ENCODE peak calls at places on chromosomes 7 and 10, in ten cellular contexts. S, H, Z, K, T, M, D, A, J and P are unnamed samples.

GRCh38 chr7:31540786-31541185 is 26.9 kb downstream of the ITPRID1 start:
- DNase-seq in S (no peak), H (no peak), Z (no peak), K (no peak), T (no peak), M (no peak), D (no peak), A (no peak), J (no peak), P (no peak)

GRCh38 chr7:148148456-148148855 is 442.1 kb upstream of the C7orf33 start:
- DNase-seq in S (no peak), H (no peak), Z (no peak), K (no peak), T (no peak), M (no peak), D (no peak), A (no peak), J (no peak), P (no peak)

GRCh38 chr10:10270071-10270470 is 747.6 kb upstream of the CELF2 start:
- DNase-seq in S (no peak), H (no peak), Z (no peak), K (no peak), T (no peak), M (no peak), D (peak; percentile 1), A (no peak), J (no peak), P (no peak)

GRCh38 chr10:100104300-100104699 is 22.6 kb upstream of the CPN1 start:
- DNase-seq in S (no peak), H (no peak), Z (no peak), K (no peak), T (no peak), M (no peak), D (no peak), A (no peak), J (no peak), P (no peak)

GRCh38 chr7:92685146-92686042 is 95.2 kb upstream of the FAM133B start:
- DNase-seq in S (peak; percentile 90), H (no peak), Z (no peak), K (no peak), T (no peak), M (no peak), D (no peak), A (no peak), J (no peak), P (no peak)

GRCh38 chr7:80134536-80135305 is at the start of gene GNAI1:
- DNase-seq in S (peak; percentile 31), H (peak; percentile 19), Z (peak; percentile 65), K (peak; percentile 86), T (peak; percentile 78), M (no peak), D (peak; percentile 81), A (peak; percentile 83), J (peak; percentile 91), P (peak; percentile 63)

GRCh38 chr10:6296456-6297214 is 93.9 kb downstream of the PFKFB3 start:
- DNase-seq in S (no peak), H (no peak), Z (no peak), K (no peak), T (peak; percentile 66), M (no peak), D (no peak), A (no peak), J (no peak), P (no peak)

GRCh38 chr10:84921701-84922100 is 593.3 kb downstream of the CCSER2 start:
- DNase-seq in S (no peak), H (no peak), Z (no peak), K (no peak), T (no peak), M (no peak), D (no peak), A (no peak), J (no peak), P (no peak)

GRCh38 chr10:110268931-110269640 is 35.6 kb downstream of the SMNDC1 start:
- DNase-seq in S (no peak), H (no peak), Z (no peak), K (no peak), T (no peak), M (no peak), D (no peak), A (no peak), J (no peak), P (no peak)

GRCh38 chr7:13551503-13551902 is 438.0 kb downstream of the ETV1 start:
- DNase-seq in S (no peak), H (no peak), Z (no peak), K (no peak), T (no peak), M (peak; percentile 5), D (no peak), A (peak; percentile 9), J (no peak), P (no peak)

GRCh38 chr10:73883553-73883952 is 9.2 kb upstream of the CAMK2G start:
- DNase-seq in S (no peak), H (no peak), Z (no peak), K (no peak), T (peak; percentile 50), M (no peak), D (no peak), A (no peak), J (no peak), P (no peak)

GRCh38 chr7:40922316-40922670 is 780.6 kb downstream of the INHBA start:
- DNase-seq in S (no peak), H (no peak), Z (no peak), K (peak; percentile 88), T (no peak), M (no peak), D (peak; percentile 84), A (no peak), J (no peak), P (no peak)